ENCODE peak calls at places on chromosomes 6 and 20, in six cellular contexts. One of them, this sample, is unnamed.

GRCh38 chr6:159107451-159108260 is 61.5 kb upstream of the FNDC1 start:
- DNase-seq in heart left ventricle: no peak
- DNase-seq in A549: no peak
- DNase-seq in esophagus squamous epithelium: no peak
- DNase-seq in GM12878: no peak
- DNase-seq in transverse colon: peak
- DNase-seq in this sample: no peak

GRCh38 chr6:101351173-101351572 is 42.3 kb upstream of the GRIK2 start:
- DNase-seq in heart left ventricle: no peak
- DNase-seq in A549: no peak
- DNase-seq in esophagus squamous epithelium: no peak
- DNase-seq in GM12878: no peak
- DNase-seq in transverse colon: no peak
- DNase-seq in this sample: no peak

GRCh38 chr6:116047173-116047933 is 13.3 kb downstream of the FRK start:
- DNase-seq in heart left ventricle: no peak
- DNase-seq in A549: peak
- DNase-seq in esophagus squamous epithelium: no peak
- DNase-seq in GM12878: no peak
- DNase-seq in transverse colon: peak
- DNase-seq in this sample: no peak

GRCh38 chr6:24252215-24252614 is 105.6 kb downstream of the DCDC2 start:
- DNase-seq in heart left ventricle: no peak
- DNase-seq in A549: no peak
- DNase-seq in esophagus squamous epithelium: no peak
- DNase-seq in GM12878: no peak
- DNase-seq in transverse colon: no peak
- DNase-seq in this sample: no peak

GRCh38 chr6:148516116-148517016 is 173.7 kb downstream of the SASH1 start:
- DNase-seq in heart left ventricle: no peak
- DNase-seq in A549: no peak
- DNase-seq in esophagus squamous epithelium: no peak
- DNase-seq in GM12878: no peak
- DNase-seq in transverse colon: no peak
- DNase-seq in this sample: no peak

GRCh38 chr6:52489881-52490280 is 69.7 kb downstream of the EFHC1 start:
- DNase-seq in heart left ventricle: no peak
- DNase-seq in A549: no peak
- DNase-seq in esophagus squamous epithelium: no peak
- DNase-seq in GM12878: no peak
- DNase-seq in transverse colon: no peak
- DNase-seq in this sample: no peak

GRCh38 chr6:169738972-169739529 is 12.3 kb downstream of the DYNLT2 start:
- DNase-seq in heart left ventricle: no peak
- DNase-seq in A549: no peak
- DNase-seq in esophagus squamous epithelium: no peak
- DNase-seq in GM12878: no peak
- DNase-seq in transverse colon: no peak
- DNase-seq in this sample: no peak

GRCh38 chr6:135012764-135013163 is 41.9 kb downstream of the HBS1L start:
- DNase-seq in heart left ventricle: no peak
- DNase-seq in A549: no peak
- DNase-seq in esophagus squamous epithelium: no peak
- DNase-seq in GM12878: no peak
- DNase-seq in transverse colon: no peak
- DNase-seq in this sample: no peak

GRCh38 chr20:25543068-25543467 is 42.3 kb downstream of the NINL start:
- DNase-seq in heart left ventricle: no peak
- DNase-seq in A549: no peak
- DNase-seq in esophagus squamous epithelium: no peak
- DNase-seq in GM12878: no peak
- DNase-seq in transverse colon: no peak
- DNase-seq in this sample: no peak

GRCh38 chr6:148513145-148514071 is 170.8 kb downstream of the SASH1 start:
- DNase-seq in heart left ventricle: peak
- DNase-seq in A549: no peak
- DNase-seq in esophagus squamous epithelium: no peak
- DNase-seq in GM12878: no peak
- DNase-seq in transverse colon: no peak
- DNase-seq in this sample: no peak

GRCh38 chr20:62776035-62776691 is 20.1 kb upstream of the MRGBP start:
- DNase-seq in heart left ventricle: no peak
- DNase-seq in A549: no peak
- DNase-seq in esophagus squamous epithelium: no peak
- DNase-seq in GM12878: no peak
- DNase-seq in transverse colon: no peak
- DNase-seq in this sample: no peak
- H3K27ac ChIP-seq in heart left ventricle: no peak
- H3K27ac ChIP-seq in A549: peak
- H3K27ac ChIP-seq in esophagus squamous epithelium: peak
- H3K27ac ChIP-seq in GM12878: peak
- H3K27ac ChIP-seq in transverse colon: peak
- H3K27ac ChIP-seq in this sample: no peak

GRCh38 chr6:38148606-38149005 is 329.1 kb downstream of the ZFAND3 start:
- DNase-seq in heart left ventricle: no peak
- DNase-seq in A549: no peak
- DNase-seq in esophagus squamous epithelium: no peak
- DNase-seq in GM12878: no peak
- DNase-seq in transverse colon: no peak
- DNase-seq in this sample: no peak
- TF ChIP-seq POLR2A in heart left ventricle: no peak
- TF ChIP-seq POLR2A in A549: no peak
- TF ChIP-seq POLR2A in esophagus squamous epithelium: no peak
- TF ChIP-seq POLR2A in GM12878: no peak
- TF ChIP-seq POLR2A in transverse colon: no peak
- TF ChIP-seq POLR2A in this sample: no peak

DNA sequence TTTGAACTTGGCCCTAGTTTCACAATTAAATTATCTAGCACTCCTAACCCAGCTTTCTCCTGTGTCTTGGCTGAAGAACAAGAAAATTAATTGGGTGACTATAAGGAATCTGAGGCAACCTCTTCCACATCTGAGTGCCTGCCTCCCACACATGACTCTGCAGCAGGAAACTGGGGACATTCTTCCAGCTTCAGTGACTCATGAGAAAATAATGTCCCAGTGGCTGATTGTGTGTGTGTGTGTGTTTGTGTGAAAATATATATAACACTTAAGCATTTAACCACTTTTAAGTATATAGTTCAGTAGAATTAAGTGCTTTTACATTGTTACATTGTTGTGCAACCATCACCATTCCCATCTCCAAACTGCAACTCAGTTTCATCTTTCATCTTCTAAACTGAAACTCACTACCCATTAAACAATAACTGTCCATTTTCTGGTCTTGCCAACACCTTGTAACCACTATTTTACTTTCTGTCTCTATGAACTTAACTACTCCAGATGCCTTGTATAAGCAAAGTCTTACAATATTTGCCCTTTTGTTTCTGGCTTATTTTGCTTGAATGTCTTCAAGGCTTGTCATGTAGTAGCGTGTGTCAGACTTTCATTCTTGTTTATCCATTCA is 8.7 kb downstream of the TRIM38 start:
- DNase-seq in heart left ventricle: peak
- DNase-seq in A549: peak
- DNase-seq in esophagus squamous epithelium: no peak
- DNase-seq in GM12878: no peak
- DNase-seq in transverse colon: no peak
- DNase-seq in this sample: no peak
- H3K27ac ChIP-seq in heart left ventricle: peak
- H3K27ac ChIP-seq in A549: peak
- H3K27ac ChIP-seq in esophagus squamous epithelium: peak
- H3K27ac ChIP-seq in GM12878: no peak
- H3K27ac ChIP-seq in transverse colon: peak
- H3K27ac ChIP-seq in this sample: no peak

GRCh38 chr20:63656451-63656850 is 1.7 kb upstream of the RTEL1 start:
- DNase-seq in heart left ventricle: no peak
- DNase-seq in A549: no peak
- DNase-seq in esophagus squamous epithelium: no peak
- DNase-seq in GM12878: no peak
- DNase-seq in transverse colon: no peak
- DNase-seq in this sample: no peak

GRCh38 chr20:63659370-63659769 is 1.3 kb downstream of the RTEL1 start:
- DNase-seq in heart left ventricle: no peak
- DNase-seq in A549: no peak
- DNase-seq in esophagus squamous epithelium: no peak
- DNase-seq in GM12878: no peak
- DNase-seq in transverse colon: no peak
- DNase-seq in this sample: peak

GRCh38 chr20:63658749-63659187 is 656 bp downstream of the RTEL1 start:
- DNase-seq in heart left ventricle: no peak
- DNase-seq in A549: no peak
- DNase-seq in esophagus squamous epithelium: no peak
- DNase-seq in GM12878: no peak
- DNase-seq in transverse colon: no peak
- DNase-seq in this sample: no peak

GRCh38 chr20:63657260-63657936 is 714 bp upstream of the RTEL1 start:
- DNase-seq in heart left ventricle: no peak
- DNase-seq in A549: no peak
- DNase-seq in esophagus squamous epithelium: no peak
- DNase-seq in GM12878: no peak
- DNase-seq in transverse colon: no peak
- DNase-seq in this sample: no peak

GRCh38 chr20:63657937-63658748 is at the start of gene RTEL1:
- DNase-seq in heart left ventricle: peak
- DNase-seq in A549: peak
- DNase-seq in esophagus squamous epithelium: peak
- DNase-seq in GM12878: peak
- DNase-seq in transverse colon: peak
- DNase-seq in this sample: peak
- TF ChIP-seq POLR2A in heart left ventricle: no peak
- TF ChIP-seq POLR2A in A549: no peak
- TF ChIP-seq POLR2A in esophagus squamous epithelium: peak
- TF ChIP-seq POLR2A in GM12878: no peak
- TF ChIP-seq POLR2A in transverse colon: peak
- TF ChIP-seq POLR2A in this sample: peak

GRCh38 chr6:18102783-18103509 is 19.5 kb downstream of the NHLRC1 start:
- DNase-seq in heart left ventricle: no peak
- DNase-seq in A549: no peak
- DNase-seq in esophagus squamous epithelium: no peak
- DNase-seq in GM12878: no peak
- DNase-seq in transverse colon: no peak
- DNase-seq in this sample: no peak

GRCh38 chr6:18099501-18099900 is 23.0 kb downstream of the NHLRC1 start:
- DNase-seq in heart left ventricle: no peak
- DNase-seq in A549: no peak
- DNase-seq in esophagus squamous epithelium: no peak
- DNase-seq in GM12878: no peak
- DNase-seq in transverse colon: no peak
- DNase-seq in this sample: no peak

GRCh38 chr6:18101271-18101670 is 21.2 kb downstream of the NHLRC1 start:
- DNase-seq in heart left ventricle: no peak
- DNase-seq in A549: no peak
- DNase-seq in esophagus squamous epithelium: no peak
- DNase-seq in GM12878: no peak
- DNase-seq in transverse colon: no peak
- DNase-seq in this sample: no peak

GRCh38 chr6:18100296-18100695 is 22.2 kb downstream of the NHLRC1 start:
- DNase-seq in heart left ventricle: no peak
- DNase-seq in A549: no peak
- DNase-seq in esophagus squamous epithelium: no peak
- DNase-seq in GM12878: no peak
- DNase-seq in transverse colon: no peak
- DNase-seq in this sample: no peak

DNA sequence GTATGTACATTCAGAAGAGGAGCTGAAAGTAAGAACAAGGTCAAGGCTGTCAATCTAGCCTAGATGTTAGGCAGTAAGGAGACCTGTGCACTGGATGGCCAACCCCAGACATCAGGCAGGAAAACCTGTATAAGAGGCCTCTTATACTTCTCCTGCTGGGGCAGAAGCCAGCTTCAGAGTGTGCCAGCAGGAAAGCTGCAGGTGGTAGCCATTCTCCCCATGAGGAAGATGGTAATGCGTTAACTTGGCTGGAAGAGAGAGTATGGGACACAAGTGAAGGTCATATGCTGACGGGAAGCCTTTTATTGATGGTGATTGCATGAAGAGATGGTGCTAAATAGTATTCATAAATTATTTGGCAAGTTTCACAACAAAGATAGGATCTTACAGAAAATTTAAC is 20.6 kb downstream of the NHLRC1 start:
- DNase-seq in heart left ventricle: no peak
- DNase-seq in A549: no peak
- DNase-seq in esophagus squamous epithelium: no peak
- DNase-seq in GM12878: no peak
- DNase-seq in transverse colon: no peak
- DNase-seq in this sample: no peak
- H3K27ac ChIP-seq in heart left ventricle: no peak
- H3K27ac ChIP-seq in A549: no peak
- H3K27ac ChIP-seq in esophagus squamous epithelium: no peak
- H3K27ac ChIP-seq in GM12878: no peak
- H3K27ac ChIP-seq in transverse colon: no peak
- H3K27ac ChIP-seq in this sample: no peak

DNA sequence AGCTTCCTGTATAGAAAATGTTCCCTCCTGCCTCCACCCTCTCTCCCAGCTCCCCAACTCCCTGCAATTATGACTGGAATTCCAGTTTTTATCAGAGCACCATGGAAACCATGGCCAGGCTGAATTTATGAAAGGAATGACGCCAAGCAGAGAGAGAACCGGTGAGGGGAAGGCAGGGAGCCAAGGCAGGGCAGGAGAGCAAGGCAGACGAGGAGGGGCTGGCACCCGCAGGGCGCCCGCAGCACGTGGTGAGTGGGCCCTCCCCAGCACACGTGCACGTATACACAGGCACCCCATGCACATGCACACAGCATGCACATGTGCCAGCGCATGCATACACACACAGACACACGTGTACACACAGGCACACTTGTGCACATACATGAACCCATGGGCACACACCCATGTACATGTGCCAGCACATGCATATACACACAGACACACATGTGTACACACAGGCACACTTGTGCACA is 27.4 kb upstream of the MRGBP start:
- DNase-seq in heart left ventricle: peak
- DNase-seq in A549: no peak
- DNase-seq in esophagus squamous epithelium: no peak
- DNase-seq in GM12878: no peak
- DNase-seq in transverse colon: peak
- DNase-seq in this sample: peak
- TF ChIP-seq POLR2A in heart left ventricle: no peak
- TF ChIP-seq POLR2A in A549: no peak
- TF ChIP-seq POLR2A in esophagus squamous epithelium: no peak
- TF ChIP-seq POLR2A in GM12878: no peak
- TF ChIP-seq POLR2A in transverse colon: no peak
- TF ChIP-seq POLR2A in this sample: no peak

DNA sequence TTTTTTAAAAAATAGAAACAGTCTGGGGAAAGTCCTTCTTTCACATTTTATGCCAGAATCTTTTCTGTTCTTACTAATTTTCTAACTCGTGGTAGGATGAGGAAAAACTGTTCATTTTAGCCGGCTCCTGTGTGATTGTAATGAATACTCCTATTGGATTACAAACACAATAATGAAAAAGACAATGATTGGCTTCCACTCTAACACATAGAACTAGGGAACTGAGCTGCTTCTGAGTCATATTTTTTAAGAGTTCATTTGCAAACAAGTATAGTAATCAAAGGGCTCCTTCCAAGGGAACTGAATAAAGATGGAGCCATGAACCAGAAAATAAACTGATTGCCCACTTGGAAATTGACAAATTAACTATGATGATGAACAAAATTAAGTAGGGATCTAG is 265.3 kb upstream of the TCF21 start:
- DNase-seq in heart left ventricle: no peak
- DNase-seq in A549: no peak
- DNase-seq in esophagus squamous epithelium: no peak
- DNase-seq in GM12878: no peak
- DNase-seq in transverse colon: no peak
- DNase-seq in this sample: no peak
- H3K27ac ChIP-seq in heart left ventricle: no peak
- H3K27ac ChIP-seq in A549: peak
- H3K27ac ChIP-seq in esophagus squamous epithelium: no peak
- H3K27ac ChIP-seq in GM12878: no peak
- H3K27ac ChIP-seq in transverse colon: peak
- H3K27ac ChIP-seq in this sample: no peak

This sample was measured in ovary.